ENCODE peak calls at places on chromosomes 11 and 22, in nine cellular contexts. One of them, this sample, is unnamed.

GRCh38 chr22:41021039-41021654 is 70.0 kb downstream of the RBX1 start:
- DNase-seq in GM23338: peak
- DNase-seq in cardiac fibroblast: no peak
- DNase-seq in kidney epithelial cell: no peak
- DNase-seq in AG09309: no peak
- DNase-seq in AG04449: no peak
- DNase-seq in lung: no peak
- DNase-seq in body of pancreas: peak
- DNase-seq in heart right ventricle: peak
- DNase-seq in this sample: peak

GRCh38 chr11:74780277-74780870 is 31.7 kb downstream of the RNF169 start:
- DNase-seq in kidney epithelial cell: no peak
- DNase-seq in lung: no peak
- DNase-seq in AG04449: no peak
- DNase-seq in AG09309: no peak
- DNase-seq in cardiac fibroblast: peak
- DNase-seq in GM23338: no peak
- DNase-seq in body of pancreas: no peak
- DNase-seq in heart right ventricle: no peak
- DNase-seq in this sample: no peak

GRCh38 chr22:24035296-24035695 is 24.2 kb downstream of the CABIN1 start:
- DNase-seq in cardiac fibroblast: no peak
- DNase-seq in lung: no peak
- DNase-seq in heart right ventricle: no peak
- DNase-seq in kidney epithelial cell: no peak
- DNase-seq in GM23338: no peak
- DNase-seq in body of pancreas: no peak
- DNase-seq in AG09309: no peak
- DNase-seq in AG04449: no peak
- DNase-seq in this sample: no peak

GRCh38 chr11:88538088-88538487 is 200.6 kb upstream of the CTSC start:
- DNase-seq in AG04449: no peak
- DNase-seq in lung: no peak
- DNase-seq in GM23338: no peak
- DNase-seq in kidney epithelial cell: no peak
- DNase-seq in heart right ventricle: no peak
- DNase-seq in AG09309: peak
- DNase-seq in body of pancreas: no peak
- DNase-seq in cardiac fibroblast: peak
- DNase-seq in this sample: peak

GRCh38 chr11:82864268-82864667 is 36.0 kb downstream of the PRCP start:
- DNase-seq in GM23338: peak
- DNase-seq in kidney epithelial cell: no peak
- DNase-seq in lung: peak
- DNase-seq in cardiac fibroblast: peak
- DNase-seq in AG04449: no peak
- DNase-seq in body of pancreas: peak
- DNase-seq in AG09309: peak
- DNase-seq in heart right ventricle: peak
- DNase-seq in this sample: peak

GRCh38 chr11:24422371-24422770 is 74.5 kb upstream of the LUZP2 start:
- DNase-seq in heart right ventricle: no peak
- DNase-seq in cardiac fibroblast: peak
- DNase-seq in body of pancreas: no peak
- DNase-seq in kidney epithelial cell: no peak
- DNase-seq in lung: no peak
- DNase-seq in GM23338: no peak
- DNase-seq in AG09309: no peak
- DNase-seq in AG04449: peak
- DNase-seq in this sample: no peak

GRCh38 chr22:27993201-27993635 is 74.2 kb upstream of the PITPNB start:
- DNase-seq in cardiac fibroblast: no peak
- DNase-seq in AG09309: no peak
- DNase-seq in GM23338: no peak
- DNase-seq in lung: no peak
- DNase-seq in heart right ventricle: no peak
- DNase-seq in body of pancreas: no peak
- DNase-seq in kidney epithelial cell: no peak
- DNase-seq in AG04449: no peak
- DNase-seq in this sample: no peak

GRCh38 chr11:15607361-15608036 is 492.8 kb downstream of the INSC start:
- DNase-seq in heart right ventricle: no peak
- DNase-seq in GM23338: peak
- DNase-seq in kidney epithelial cell: no peak
- DNase-seq in lung: no peak
- DNase-seq in body of pancreas: no peak
- DNase-seq in AG09309: no peak
- DNase-seq in AG04449: no peak
- DNase-seq in cardiac fibroblast: no peak
- DNase-seq in this sample: no peak

GRCh38 chr11:132058211-132058772 is 687.9 kb downstream of the NTM start:
- DNase-seq in AG04449: no peak
- DNase-seq in AG09309: no peak
- DNase-seq in cardiac fibroblast: peak
- DNase-seq in lung: no peak
- DNase-seq in kidney epithelial cell: no peak
- DNase-seq in GM23338: peak
- DNase-seq in body of pancreas: no peak
- DNase-seq in heart right ventricle: no peak
- DNase-seq in this sample: peak

GRCh38 chr11:134556186-134556585 is 144.1 kb upstream of the B3GAT1 start:
- DNase-seq in GM23338: no peak
- DNase-seq in AG04449: no peak
- DNase-seq in kidney epithelial cell: no peak
- DNase-seq in cardiac fibroblast: no peak
- DNase-seq in heart right ventricle: no peak
- DNase-seq in lung: peak
- DNase-seq in body of pancreas: no peak
- DNase-seq in AG09309: no peak
- DNase-seq in this sample: no peak

GRCh38 chr11:108154591-108154990 is 33.2 kb downstream of the ACAT1 start:
- DNase-seq in lung: no peak
- DNase-seq in kidney epithelial cell: no peak
- DNase-seq in heart right ventricle: no peak
- DNase-seq in AG04449: no peak
- DNase-seq in cardiac fibroblast: no peak
- DNase-seq in AG09309: no peak
- DNase-seq in body of pancreas: no peak
- DNase-seq in GM23338: no peak
- DNase-seq in this sample: no peak

GRCh38 chr22:41338614-41339212 is 37.4 kb downstream of the ZC3H7B start:
- DNase-seq in AG04449: no peak
- DNase-seq in GM23338: no peak
- DNase-seq in heart right ventricle: no peak
- DNase-seq in body of pancreas: no peak
- DNase-seq in kidney epithelial cell: no peak
- DNase-seq in AG09309: no peak
- DNase-seq in cardiac fibroblast: no peak
- DNase-seq in lung: no peak
- DNase-seq in this sample: no peak

GRCh38 chr11:73176145-73176891 is 34.2 kb upstream of the FCHSD2 start:
- DNase-seq in cardiac fibroblast: no peak
- DNase-seq in AG09309: no peak
- DNase-seq in heart right ventricle: no peak
- DNase-seq in GM23338: no peak
- DNase-seq in body of pancreas: no peak
- DNase-seq in AG04449: no peak
- DNase-seq in kidney epithelial cell: no peak
- DNase-seq in lung: no peak
- DNase-seq in this sample: no peak

GRCh38 chr11:128342511-128343133 is 244.7 kb downstream of the ETS1 start:
- DNase-seq in cardiac fibroblast: peak
- DNase-seq in body of pancreas: peak
- DNase-seq in kidney epithelial cell: peak
- DNase-seq in lung: peak
- DNase-seq in GM23338: no peak
- DNase-seq in AG04449: no peak
- DNase-seq in heart right ventricle: peak
- DNase-seq in AG09309: peak
- DNase-seq in this sample: peak

GRCh38 chr11:103949781-103950180 is 86.7 kb upstream of the DDI1 start:
- DNase-seq in lung: no peak
- DNase-seq in GM23338: no peak
- DNase-seq in heart right ventricle: no peak
- DNase-seq in AG09309: no peak
- DNase-seq in cardiac fibroblast: no peak
- DNase-seq in body of pancreas: no peak
- DNase-seq in AG04449: no peak
- DNase-seq in kidney epithelial cell: no peak
- DNase-seq in this sample: no peak

GRCh38 chr11:11086979-11087378 is 229.1 kb upstream of the ZBED5 start:
- DNase-seq in heart right ventricle: no peak
- DNase-seq in AG09309: no peak
- DNase-seq in lung: no peak
- DNase-seq in kidney epithelial cell: no peak
- DNase-seq in cardiac fibroblast: no peak
- DNase-seq in GM23338: no peak
- DNase-seq in AG04449: no peak
- DNase-seq in body of pancreas: no peak
- DNase-seq in this sample: no peak

GRCh38 chr22:36237462-36238347 is 1.6 kb downstream of the APOL2 start:
- DNase-seq in AG04449: no peak
- DNase-seq in lung: no peak
- DNase-seq in kidney epithelial cell: no peak
- DNase-seq in body of pancreas: no peak
- DNase-seq in cardiac fibroblast: peak
- DNase-seq in heart right ventricle: no peak
- DNase-seq in AG09309: no peak
- DNase-seq in GM23338: no peak
- DNase-seq in this sample: no peak
- TF ChIP-seq CTCF in AG04449: no peak
- TF ChIP-seq CTCF in lung: no peak
- TF ChIP-seq CTCF in kidney epithelial cell: no peak
- TF ChIP-seq CTCF in body of pancreas: no peak
- TF ChIP-seq CTCF in cardiac fibroblast: no peak
- TF ChIP-seq CTCF in heart right ventricle: no peak
- TF ChIP-seq CTCF in AG09309: no peak
- TF ChIP-seq CTCF in GM23338: no peak
- TF ChIP-seq CTCF in this sample: no peak

GRCh38 chr11:2304156-2305139 is 2.6 kb downstream of the TSPAN32 start:
- DNase-seq in AG04449: no peak
- DNase-seq in AG09309: no peak
- DNase-seq in cardiac fibroblast: peak
- DNase-seq in kidney epithelial cell: no peak
- DNase-seq in heart right ventricle: no peak
- DNase-seq in lung: no peak
- DNase-seq in body of pancreas: peak
- DNase-seq in GM23338: no peak
- DNase-seq in this sample: no peak

GRCh38 chr11:2301631-2302272 is at the start of the genes C11orf21 and TSPAN32:
- DNase-seq in lung: peak
- DNase-seq in cardiac fibroblast: peak
- DNase-seq in heart right ventricle: peak
- DNase-seq in kidney epithelial cell: no peak
- DNase-seq in body of pancreas: peak
- DNase-seq in GM23338: no peak
- DNase-seq in AG09309: no peak
- DNase-seq in AG04449: no peak
- DNase-seq in this sample: no peak

GRCh38 chr11:2303627-2304155 is 1.9 kb downstream of the TSPAN32 start:
- DNase-seq in body of pancreas: peak
- DNase-seq in AG09309: no peak
- DNase-seq in lung: no peak
- DNase-seq in GM23338: no peak
- DNase-seq in AG04449: no peak
- DNase-seq in cardiac fibroblast: no peak
- DNase-seq in kidney epithelial cell: no peak
- DNase-seq in heart right ventricle: peak
- DNase-seq in this sample: no peak

GRCh38 chr11:2302280-2302843 is 549 bp downstream of the TSPAN32 start:
- DNase-seq in heart right ventricle: no peak
- DNase-seq in cardiac fibroblast: no peak
- DNase-seq in AG04449: no peak
- DNase-seq in kidney epithelial cell: no peak
- DNase-seq in AG09309: no peak
- DNase-seq in lung: peak
- DNase-seq in body of pancreas: no peak
- DNase-seq in GM23338: no peak
- DNase-seq in this sample: no peak

GRCh38 chr11:2302844-2303626 is 1.2 kb downstream of the TSPAN32 start:
- DNase-seq in GM23338: no peak
- DNase-seq in AG04449: no peak
- DNase-seq in kidney epithelial cell: no peak
- DNase-seq in heart right ventricle: peak
- DNase-seq in lung: no peak
- DNase-seq in AG09309: no peak
- DNase-seq in body of pancreas: peak
- DNase-seq in cardiac fibroblast: no peak
- DNase-seq in this sample: no peak
- H3K4me3 ChIP-seq in GM23338: no peak
- H3K4me3 ChIP-seq in AG04449: no peak
- H3K4me3 ChIP-seq in kidney epithelial cell: no peak
- H3K4me3 ChIP-seq in heart right ventricle: peak
- H3K4me3 ChIP-seq in lung: no peak
- H3K4me3 ChIP-seq in AG09309: no peak
- H3K4me3 ChIP-seq in body of pancreas: no peak
- H3K4me3 ChIP-seq in cardiac fibroblast: no peak
- H3K4me3 ChIP-seq in this sample: no peak

GRCh38 chr22:36946436-36947158 is 33.2 kb downstream of the CSF2RB start:
- DNase-seq in AG04449: peak
- DNase-seq in GM23338: no peak
- DNase-seq in kidney epithelial cell: no peak
- DNase-seq in lung: no peak
- DNase-seq in heart right ventricle: no peak
- DNase-seq in cardiac fibroblast: peak
- DNase-seq in AG09309: no peak
- DNase-seq in body of pancreas: no peak
- DNase-seq in this sample: peak
- TF ChIP-seq CTCF in AG04449: no peak
- TF ChIP-seq CTCF in GM23338: no peak
- TF ChIP-seq CTCF in kidney epithelial cell: no peak
- TF ChIP-seq CTCF in lung: no peak
- TF ChIP-seq CTCF in heart right ventricle: no peak
- TF ChIP-seq CTCF in cardiac fibroblast: peak
- TF ChIP-seq CTCF in AG09309: no peak
- TF ChIP-seq CTCF in body of pancreas: no peak
- TF ChIP-seq CTCF in this sample: peak

GRCh38 chr22:49825436-49825835 is 2.2 kb downstream of the BRD1 start:
- DNase-seq in body of pancreas: no peak
- DNase-seq in AG09309: no peak
- DNase-seq in AG04449: no peak
- DNase-seq in GM23338: no peak
- DNase-seq in lung: no peak
- DNase-seq in heart right ventricle: no peak
- DNase-seq in cardiac fibroblast: peak
- DNase-seq in kidney epithelial cell: no peak
- DNase-seq in this sample: peak
- H3K4me3 ChIP-seq in body of pancreas: no peak
- H3K4me3 ChIP-seq in AG09309: peak
- H3K4me3 ChIP-seq in AG04449: peak
- H3K4me3 ChIP-seq in GM23338: peak
- H3K4me3 ChIP-seq in lung: no peak
- H3K4me3 ChIP-seq in heart right ventricle: peak
- H3K4me3 ChIP-seq in cardiac fibroblast: peak
- H3K4me3 ChIP-seq in kidney epithelial cell: peak
- H3K4me3 ChIP-seq in this sample: peak

DNA sequence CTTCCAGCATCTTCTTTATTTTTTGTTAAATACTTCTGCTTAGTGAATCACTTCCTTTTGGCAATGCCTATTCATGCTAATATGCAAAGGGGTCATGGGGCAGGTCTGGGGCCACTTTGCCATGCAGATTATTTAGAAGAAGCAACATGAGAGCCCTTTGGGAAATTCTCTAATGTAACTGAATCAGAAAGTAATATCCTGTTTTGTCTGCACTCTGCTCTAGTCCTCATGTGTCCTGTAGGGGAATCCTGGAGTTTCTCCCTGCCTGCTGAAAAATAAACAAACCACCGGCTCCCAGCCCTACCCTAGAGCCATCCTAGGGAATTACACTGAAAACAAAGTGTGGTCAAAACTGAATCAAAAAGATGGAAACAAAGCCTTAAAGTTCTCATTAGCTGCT is 176.4 kb upstream of the POU2AF2 start:
- DNase-seq in body of pancreas: no peak
- DNase-seq in heart right ventricle: no peak
- DNase-seq in AG04449: no peak
- DNase-seq in GM23338: peak
- DNase-seq in cardiac fibroblast: peak
- DNase-seq in lung: no peak
- DNase-seq in kidney epithelial cell: no peak
- DNase-seq in AG09309: no peak
- DNase-seq in this sample: peak
- TF ChIP-seq CTCF in body of pancreas: no peak
- TF ChIP-seq CTCF in heart right ventricle: no peak
- TF ChIP-seq CTCF in AG04449: peak
- TF ChIP-seq CTCF in GM23338: peak
- TF ChIP-seq CTCF in cardiac fibroblast: peak
- TF ChIP-seq CTCF in lung: no peak
- TF ChIP-seq CTCF in kidney epithelial cell: no peak
- TF ChIP-seq CTCF in AG09309: peak
- TF ChIP-seq CTCF in this sample: peak